ENCODE peak calls at places on chromosomes 16 and 17, in seven cellular contexts. U, L, Q, Z, S, V and W are unnamed samples.

GRCh38 chr17:73027130-73027741 is 65.3 kb downstream of the SLC39A11 start:
- DNase-seq in Z (no peak), Q (no peak), L (no peak), U (no peak), V (no peak), S (peak; percentile 58), W (no peak)

GRCh38 chr16:79767597-79768280 is 167.2 kb upstream of the MAF start:
- DNase-seq in S (no peak), Q (peak; percentile 60), U (peak; percentile 58), L (no peak), Z (no peak), V (no peak), W (no peak)

GRCh38 chr17:8740486-8740885 is 4.2 kb downstream of the CCDC42 start:
- DNase-seq in S (no peak), L (peak; percentile 41), V (peak; percentile 28), Q (no peak), U (no peak), Z (peak; percentile 32), W (no peak)

GRCh38 chr17:29444589-29444988 is 54.4 kb downstream of the TAOK1 start:
- DNase-seq in Q (no peak), U (peak; percentile 38), L (no peak), S (peak; percentile 75), V (no peak), Z (no peak), W (no peak)

GRCh38 chr16:62225675-62226074 is 189.4 kb upstream of the CDH8 start:
- DNase-seq in L (no peak), Q (peak; percentile 87), S (no peak), U (peak; percentile 75), Z (peak; percentile 1), V (peak; percentile 32), W (peak; percentile 28)

GRCh38 chr16:24538756-24539294 is 541 bp upstream of the RBBP6 start:
- DNase-seq in Z (no peak), S (no peak), V (no peak), Q (no peak), L (peak; percentile 2), U (no peak), W (no peak)

GRCh38 chr17:69434164-69434579 is 19.7 kb downstream of the MAP2K6 start:
- DNase-seq in S (peak; percentile 26), Z (no peak), L (no peak), Q (peak; percentile 74), V (no peak), U (peak; percentile 89), W (no peak)

GRCh38 chr17:32671891-32672290 is 185.1 kb downstream of the CDK5R1 start:
- DNase-seq in U (no peak), L (no peak), Z (no peak), S (no peak), Q (peak; percentile 85), V (no peak), W (no peak)

GRCh38 chr17:29933379-29933778 is 3.4 kb upstream of the SSH2 start:
- DNase-seq in S (peak; percentile 43), Q (no peak), Z (no peak), L (no peak), U (peak; percentile 31), V (no peak), W (no peak)

GRCh38 chr17:1005361-1005946 is 8.5 kb downstream of the TIMM22 start:
- DNase-seq in V (no peak), L (no peak), Z (no peak), S (peak; percentile 54), Q (peak; percentile 89), U (no peak), W (no peak)

GRCh38 chr16:79613009-79613408 is 12.5 kb upstream of the MAF start:
- DNase-seq in Z (no peak), U (peak; percentile 52), S (no peak), L (no peak), V (no peak), Q (no peak), W (no peak)

GRCh38 chr17:64599187-64599676 is 62.9 kb downstream of the SMURF2 start:
- DNase-seq in U (no peak), Z (peak; percentile 46), Q (no peak), L (peak; percentile 33), V (peak; percentile 80), S (no peak), W (peak; percentile 45)

GRCh38 chr17:4607773-4608187 is 23.5 kb downstream of the SMTNL2 start:
- DNase-seq in L (no peak), Z (no peak), V (no peak), S (peak; percentile 49), Q (peak; percentile 92), U (no peak), W (no peak)

GRCh38 chr17:39134878-39135277 is 16.6 kb downstream of the PLXDC1 start:
- DNase-seq in V (no peak), Q (no peak), Z (no peak), S (peak; percentile 64), L (no peak), U (no peak), W (no peak)

GRCh38 chr16:31377210-31377903 is 15.8 kb upstream of the ITGAD start:
- DNase-seq in L (no peak), U (no peak), V (no peak), Z (no peak), S (no peak), Q (no peak), W (no peak)

GRCh38 chr17:81400154-81400938 is 5.1 kb downstream of the BAHCC1 start:
- DNase-seq in U (peak; percentile 59), V (no peak), Z (no peak), L (no peak), S (peak; percentile 60), Q (peak; percentile 84), W (no peak)